ENCODE peak calls at places on chromosomes 1 and 21, in seven cellular contexts. O, V, S, G, F, P and J are unnamed samples.

GRCh38 chr21:17492415-17493168 is 20.3 kb upstream of the CXADR start:
- DNase-seq in O (no peak), V (no peak), S (no peak), G (no peak), F (no peak), P (no peak), J (no peak)

GRCh38 chr1:28499553-28499952 is 6.3 kb upstream of the RCC1 start:
- DNase-seq in O (no peak), V (no peak), S (no peak), G (no peak), F (no peak), P (no peak), J (no peak)

GRCh38 chr1:52551476-52552235 is 1.2 kb downstream of the TUT4 start:
- DNase-seq in O (no peak), V (no peak), S (no peak), G (no peak), F (no peak), P (peak), J (no peak)

GRCh38 chr1:225974454-225974853 is 24.7 kb downstream of the SDE2 start:
- DNase-seq in O (no peak), V (no peak), S (no peak), G (no peak), F (no peak), P (no peak), J (no peak)

GRCh38 chr1:23122796-23123195 is 45.9 kb downstream of the LUZP1 start:
- DNase-seq in O (no peak), V (no peak), S (no peak), G (no peak), F (no peak), P (no peak), J (no peak)

GRCh38 chr1:25134801-25135585 is 97.3 kb downstream of the SYF2 start:
- DNase-seq in O (no peak), V (no peak), S (no peak), G (no peak), F (no peak), P (no peak), J (no peak)

GRCh38 chr1:39631361-39632331 is 7.8 kb downstream of the HEYL start:
- DNase-seq in O (no peak), V (no peak), S (no peak), G (no peak), F (no peak), P (no peak), J (no peak)

GRCh38 chr1:181620183-181620582 is 136.9 kb downstream of the CACNA1E start:
- DNase-seq in O (no peak), V (no peak), S (no peak), G (no peak), F (no peak), P (no peak), J (no peak)

GRCh38 chr1:210792703-210793102 is 341.2 kb downstream of the KCNH1 start:
- DNase-seq in O (no peak), V (no peak), S (no peak), G (peak), F (no peak), P (no peak), J (no peak)